ENCODE peak calls at places on chromosomes 1 and 21, in nine cellular contexts. A is prostate gland, L is transverse colon, E is stomach, N is GM12891, P is HepG2, U is esophagus muscularis mucosa, G is sigmoid colon, T is endothelial cell of umbilical vein. R is an unnamed sample.
A peak's percentile ranks its signal among the peaks of the same experiment; 100 is the strongest.

GRCh38 chr1:224623743-224624333 is 7.7 kb downstream of the CNIH3 start:
- DNase-seq in A (no peak), P (no peak), T (peak; percentile 51), N (peak; percentile 41), G (no peak), L (peak; percentile 47), E (peak; percentile 39), U (no peak), R (peak; percentile 29)

GRCh38 chr1:54256756-54257155 is 56.8 kb downstream of the MRPL37 start:
- DNase-seq in N (no peak), P (no peak), T (no peak), E (no peak), A (no peak), U (no peak), G (no peak), L (peak; percentile 24), R (no peak)

GRCh38 chr1:171845998-171846397 is 4.7 kb downstream of the DNM3 start:
- DNase-seq in L (no peak), A (no peak), G (no peak), N (no peak), U (no peak), T (no peak), E (no peak), P (no peak), R (no peak)

GRCh38 chr1:93839307-93839706 is 39.7 kb downstream of the DNTTIP2 start:
- DNase-seq in L (no peak), U (no peak), P (no peak), E (no peak), G (no peak), A (no peak), N (no peak), T (no peak), R (no peak)

GRCh38 chr1:221611930-221612777 is 129.7 kb downstream of the DUSP10 start:
- DNase-seq in L (peak; percentile 25), U (no peak), E (no peak), G (peak; percentile 86), N (no peak), A (peak; percentile 20), T (peak; percentile 12), P (no peak), R (no peak)

GRCh38 chr1:37989381-37989930 is 366 bp downstream of the SF3A3 start:
- DNase-seq in A (no peak), E (no peak), G (peak; percentile 70), P (no peak), T (no peak), L (peak; percentile 31), N (no peak), U (no peak), R (no peak)

GRCh38 chr1:237300642-237301041 is 258.7 kb downstream of the RYR2 start:
- DNase-seq in T (no peak), U (no peak), G (no peak), L (no peak), P (no peak), E (no peak), N (no peak), A (no peak), R (no peak)

GRCh38 chr1:39826583-39826982 is 37.9 kb upstream of the BMP8B start:
- DNase-seq in G (no peak), L (no peak), P (no peak), T (peak; percentile 12), N (no peak), A (no peak), E (no peak), U (no peak), R (no peak)

GRCh38 chr1:162974810-162975209 is 94.4 kb upstream of the RGS4 start:
- DNase-seq in A (no peak), L (no peak), U (no peak), E (no peak), N (no peak), G (no peak), P (no peak), T (no peak), R (no peak)

GRCh38 chr1:200908158-200908868 is 13.6 kb downstream of the INAVA start:
- DNase-seq in L (peak; percentile 72), P (no peak), E (no peak), A (peak; percentile 84), U (no peak), T (no peak), G (peak; percentile 27), N (no peak), R (no peak)

GRCh38 chr1:36710008-36710407 is 227.3 kb upstream of the CSF3R start:
- DNase-seq in T (no peak), G (peak; percentile 45), A (no peak), N (no peak), U (no peak), E (no peak), P (no peak), L (no peak), R (no peak)

GRCh38 chr1:207279683-207280082 is 41.8 kb upstream of the CD55 start:
- DNase-seq in N (no peak), T (no peak), A (no peak), G (no peak), L (no peak), P (no peak), U (no peak), E (no peak), R (no peak)

GRCh38 chr1:175033931-175034330 is 10.7 kb upstream of the MRPS14 start:
- DNase-seq in L (no peak), A (no peak), E (no peak), T (no peak), P (no peak), U (no peak), N (no peak), G (no peak), R (no peak)

GRCh38 chr1:228045871-228046270 is 36.6 kb upstream of the ARF1 start:
- DNase-seq in P (no peak), A (peak; percentile 3), U (no peak), N (no peak), T (no peak), E (no peak), L (no peak), G (peak; percentile 48), R (no peak)

GRCh38 chr1:228043281-228043845 is 36.6 kb downstream of the WNT3A start:
- DNase-seq in U (no peak), T (no peak), L (no peak), G (no peak), N (no peak), P (no peak), E (peak; percentile 39), A (no peak), R (no peak)

GRCh38 chr1:228046421-228047182 is 35.9 kb upstream of the ARF1 start:
- DNase-seq in E (no peak), A (no peak), U (no peak), T (no peak), N (no peak), L (no peak), P (no peak), G (peak; percentile 34), R (no peak)

GRCh38 chr1:228045405-228045804 is 37.1 kb upstream of the ARF1 start:
- DNase-seq in T (no peak), N (no peak), A (no peak), E (no peak), U (no peak), G (peak; percentile 45), P (no peak), L (no peak), R (no peak)

GRCh38 chr1:228044961-228045360 is 37.5 kb upstream of the ARF1 start:
- DNase-seq in G (peak; percentile 46), E (no peak), T (no peak), U (no peak), A (no peak), N (no peak), L (no peak), P (no peak), R (no peak)
- TF ChIP-seq POLR2AphosphoS5 in G (no peak), E (no peak), T (no peak), U (no peak), A (no peak), N (no peak), L (no peak), P (no peak), R (no peak)

GRCh38 chr1:44776749-44777068 is 1.4 kb downstream of the RPS8 start:
- DNase-seq in L (no peak), T (no peak), U (no peak), A (no peak), E (no peak), N (no peak), P (no peak), G (no peak), R (no peak)
- TF ChIP-seq POLR2A in L (no peak), T (no peak), U (no peak), A (no peak), E (no peak), N (peak; percentile 41), P (no peak), G (no peak), R (no peak)

GRCh38 chr21:28439246-28439645 is 553.4 kb downstream of the LTN1 start:
- DNase-seq in L (no peak), U (no peak), P (no peak), T (no peak), G (no peak), A (no peak), E (no peak), N (no peak), R (no peak)

GRCh38 chr21:28431527-28432200 is 561.0 kb downstream of the LTN1 start:
- DNase-seq in L (no peak), U (no peak), T (no peak), A (no peak), P (no peak), G (no peak), N (no peak), E (no peak), R (no peak)

GRCh38 chr21:28431022-28431421 is 561.7 kb downstream of the LTN1 start:
- DNase-seq in N (no peak), E (no peak), A (no peak), L (no peak), U (no peak), T (no peak), G (no peak), P (no peak), R (no peak)

GRCh38 chr21:28439852-28440251 is 552.8 kb downstream of the LTN1 start:
- DNase-seq in T (no peak), P (no peak), L (no peak), U (no peak), A (no peak), G (no peak), N (no peak), E (no peak), R (no peak)

DNA sequence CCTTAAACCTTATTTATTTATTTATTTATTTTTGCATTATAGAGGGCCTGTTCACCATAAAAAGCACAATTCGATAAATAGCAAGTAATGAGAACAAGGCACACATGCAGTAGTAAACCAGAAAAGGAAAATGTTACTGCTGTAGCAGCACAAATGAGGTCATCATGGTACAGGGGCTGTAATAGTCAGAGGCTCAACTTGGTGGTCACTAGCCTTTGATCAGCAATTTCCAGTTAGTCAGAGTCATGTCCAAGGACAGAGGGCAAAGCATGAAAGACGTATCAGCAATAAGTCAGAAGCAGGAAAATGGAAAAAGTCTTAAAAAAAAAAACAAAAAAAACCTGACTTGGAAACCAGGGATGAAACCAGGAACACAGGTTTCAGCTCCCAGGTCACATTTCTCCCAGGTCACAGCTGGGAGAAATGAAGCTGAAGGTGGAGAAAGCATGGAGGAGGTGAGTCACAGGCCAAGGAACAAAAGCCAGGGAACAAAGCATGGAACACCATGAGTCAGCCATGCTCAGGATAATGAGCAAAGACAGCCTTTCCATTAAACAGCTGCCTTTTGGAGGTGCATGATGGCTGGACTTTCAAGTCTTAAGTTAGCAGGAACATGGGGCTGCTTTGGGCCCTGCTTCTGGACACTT is 556.3 kb downstream of the LTN1 start:
- DNase-seq in U (no peak), A (no peak), N (no peak), L (no peak), G (no peak), E (no peak), T (peak; percentile 61), P (no peak), R (no peak)
- TF ChIP-seq POLR2AphosphoS5 in U (peak; percentile 19), A (no peak), N (no peak), L (no peak), G (no peak), E (no peak), T (no peak), P (no peak), R (no peak)

GRCh38 chr1:12617901-12618660 is at the start of gene DHRS3:
- DNase-seq in U (peak; percentile 96), L (peak; percentile 85), T (peak; percentile 94), G (peak; percentile 92), A (peak; percentile 93), P (peak; percentile 83), E (peak; percentile 84), N (peak; percentile 46), R (no peak)
- TF ChIP-seq POLR2A in U (peak; percentile 62), L (peak; percentile 75), T (no peak), G (peak; percentile 87), A (peak; percentile 79), P (peak; percentile 64), E (peak; percentile 22), N (no peak), R (no peak)